ENCODE peak calls at places on chromosomes 13 and 19, in six cellular contexts. Z, U, N, H, Q and I are unnamed samples.

GRCh38 chr19:7629347-7630054 is at the start of the genes PET100 and XAB2:
- DNase-seq in N (peak; percentile 97), Q (peak; percentile 99), Z (peak; percentile 96), H (peak; percentile 98), U (peak; percentile 95), I (peak; percentile 98)

GRCh38 chr13:90510319-90510718 is 837.2 kb upstream of the MIR17HG start:
- DNase-seq in N (no peak), Z (no peak), H (no peak), Q (no peak), U (no peak), I (no peak)

GRCh38 chr19:10808937-10809655 is 26.9 kb downstream of the TMED1 start:
- DNase-seq in H (no peak), Q (no peak), N (no peak), Z (peak; percentile 71), U (no peak), I (no peak)

GRCh38 chr19:48859711-48860572 is 8.5 kb downstream of the PLEKHA4 start:
- DNase-seq in H (no peak), N (peak; percentile 78), Z (peak; percentile 99), U (no peak), Q (no peak), I (no peak)

GRCh38 chr13:23350009-23350408 is 83.5 kb downstream of the SACS start:
- DNase-seq in Z (no peak), H (no peak), Q (no peak), U (no peak), N (no peak), I (no peak)

GRCh38 chr19:1507192-1507660 is 5.6 kb downstream of the ADAMTSL5 start:
- DNase-seq in U (no peak), Z (no peak), H (no peak), N (no peak), Q (no peak), I (no peak)

GRCh38 chr13:41053384-41053826 is 7.9 kb upstream of the WBP4 start:
- DNase-seq in H (no peak), Z (no peak), U (no peak), Q (peak; percentile 79), N (no peak), I (no peak)

GRCh38 chr13:40547545-40548322 is 118.7 kb downstream of the FOXO1 start:
- DNase-seq in U (no peak), H (no peak), Q (no peak), Z (no peak), N (no peak), I (no peak)

GRCh38 chr19:41706741-41707501 is 1.5 kb upstream of the CEACAM5 start:
- DNase-seq in Z (peak; percentile 94), N (peak; percentile 82), Q (peak; percentile 3), H (peak; percentile 64), U (peak; percentile 65), I (peak; percentile 78)

GRCh38 chr19:52237197-52237596 is 32.2 kb upstream of the ZNF766 start:
- DNase-seq in U (no peak), Q (no peak), H (no peak), Z (no peak), N (no peak), I (no peak)

GRCh38 chr13:46962286-46962941 is 65.6 kb upstream of the HTR2A start:
- DNase-seq in Q (no peak), Z (no peak), U (no peak), H (no peak), N (no peak), I (no peak)

GRCh38 chr13:111005808-111006494 is 91.1 kb upstream of the ANKRD10 start:
- DNase-seq in H (no peak), Z (no peak), Q (no peak), U (no peak), N (no peak), I (no peak)

GRCh38 chr13:37561031-37561430 is 37.5 kb downstream of the POSTN start:
- DNase-seq in Q (no peak), Z (no peak), U (no peak), H (no peak), N (no peak), I (no peak)

GRCh38 chr19:54453921-54454780 is 5.2 kb downstream of the LENG8 start:
- DNase-seq in H (no peak), Z (no peak), N (no peak), U (no peak), Q (no peak), I (no peak)

GRCh38 chr13:35724480-35724879 is 248.0 kb upstream of the MAB21L1 start:
- DNase-seq in Z (no peak), Q (no peak), N (no peak), H (no peak), U (no peak), I (no peak)

GRCh38 chr19:43504426-43505185 is at the start of gene PHLDB3:
- DNase-seq in Q (no peak), H (peak; percentile 38), U (no peak), Z (peak; percentile 49), N (no peak), I (no peak)

GRCh38 chr19:3035542-3036118 is 6.5 kb upstream of the TLE2 start:
- DNase-seq in Z (peak; percentile 99), N (peak; percentile 99), Q (peak; percentile 98), H (peak; percentile 98), U (peak; percentile 94), I (peak; percentile 100)

GRCh38 chr13:33799950-33800592 is 17.9 kb upstream of the RFC3 start:
- DNase-seq in U (no peak), Z (no peak), Q (no peak), N (no peak), H (peak; percentile 38), I (no peak)

GRCh38 chr19:28245937-28246336 is 967.0 kb downstream of the UQCRFS1 start:
- DNase-seq in N (no peak), Z (no peak), U (no peak), Q (no peak), H (no peak), I (no peak)

GRCh38 chr19:1823539-1824251 is 11.6 kb upstream of the ATP8B3 start:
- DNase-seq in H (no peak), Z (no peak), N (no peak), Q (no peak), U (no peak), I (no peak)

GRCh38 chr13:73715910-73716257 is 418.3 kb downstream of the KLF12 start:
- DNase-seq in N (no peak), Q (no peak), U (no peak), Z (no peak), H (no peak), I (no peak)

GRCh38 chr19:40662925-40663711 is 27.3 kb downstream of the NUMBL start:
- DNase-seq in H (peak; percentile 63), Q (peak; percentile 24), Z (peak; percentile 91), U (peak; percentile 70), N (peak; percentile 95), I (peak; percentile 96)
- TF ChIP-seq POLR2A in H (no peak), Q (peak; percentile 68), Z (peak; percentile 49), U (no peak), N (no peak), I (no peak)

DNA sequence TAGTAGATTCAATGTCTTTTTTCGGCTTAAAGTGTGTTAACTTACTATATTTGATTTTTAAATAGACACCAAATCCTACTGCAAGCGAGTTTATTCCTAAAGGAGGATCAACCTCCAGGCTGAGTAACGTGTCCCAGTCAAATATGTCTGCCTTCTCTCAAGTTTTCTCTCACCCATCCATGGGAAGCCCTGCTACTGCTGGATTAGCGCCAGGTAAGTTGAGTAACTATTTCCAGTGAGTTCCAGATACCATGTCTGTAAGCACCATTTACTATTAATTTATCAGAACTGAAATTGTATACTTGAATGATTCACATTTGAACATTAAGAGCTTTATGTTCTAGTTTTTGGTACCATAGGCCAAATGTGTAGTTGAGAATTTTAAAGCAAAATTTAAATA is 81.8 kb downstream of the PAN3 start:
- DNase-seq in U (no peak), Q (no peak), N (no peak), H (no peak), Z (no peak), I (no peak)
- TF ChIP-seq TAF1 in U (no peak), Q (no peak), N (no peak), H (no peak), Z (no peak), I (no peak)

DNA sequence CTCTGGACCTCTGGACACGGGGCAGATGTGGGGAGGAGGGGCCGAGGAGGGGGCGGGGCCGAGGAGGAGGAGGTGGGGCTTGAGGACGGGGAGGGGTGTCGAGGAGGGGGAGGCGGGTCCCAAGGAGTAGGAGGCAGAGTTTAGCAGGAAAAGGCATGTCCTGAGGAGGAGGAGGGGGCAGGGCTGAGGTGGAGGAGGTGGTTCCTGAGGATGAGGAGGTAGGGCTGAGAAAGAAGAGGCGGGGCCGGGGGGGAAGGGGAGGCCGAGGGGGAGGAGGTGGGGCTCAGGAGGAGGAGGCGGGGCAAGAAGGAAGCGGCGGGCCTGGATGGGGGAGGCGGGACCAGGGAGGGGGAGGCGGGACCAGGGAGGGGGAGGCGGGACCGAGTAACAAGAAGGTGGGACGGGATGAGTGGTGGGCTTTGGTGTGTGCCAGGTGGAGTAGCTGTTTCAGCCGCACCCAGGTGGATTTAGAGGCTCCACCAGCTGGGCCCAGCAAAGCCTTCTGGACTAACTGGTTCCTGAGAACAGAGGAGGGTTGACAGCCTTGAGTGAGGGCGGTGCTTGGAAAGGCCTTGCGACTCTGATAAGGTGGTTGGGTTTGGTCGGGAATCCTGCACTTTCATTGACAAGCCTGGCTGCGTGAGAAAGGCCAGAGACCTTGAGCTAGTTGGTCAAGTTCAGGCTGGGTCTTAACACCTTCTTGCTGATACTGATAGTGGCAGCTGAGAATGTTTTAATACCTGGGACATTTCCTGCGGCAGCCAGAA is 7.7 kb downstream of the TECR start:
- DNase-seq in Q (no peak), Z (peak; percentile 93), N (no peak), H (no peak), U (peak; percentile 94), I (no peak)
- TF ChIP-seq POLR2AphosphoS5 in Q (no peak), Z (peak; percentile 74), N (no peak), H (no peak), U (no peak), I (no peak)

GRCh38 chr19:32345261-32346207 is at the start of gene ZNF507:
- DNase-seq in U (peak; percentile 23), N (peak; percentile 96), Q (no peak), H (peak; percentile 59), Z (peak; percentile 98), I (peak; percentile 93)
- TF ChIP-seq POLR2A in U (peak; percentile 88), N (no peak), Q (peak; percentile 62), H (peak; percentile 58), Z (peak; percentile 77), I (peak; percentile 56)

GRCh38 chr13:83332751-83333150 is 549.5 kb downstream of the SLITRK1 start:
- DNase-seq in N (no peak), Z (no peak), H (no peak), U (no peak), Q (no peak), I (no peak)
- TF ChIP-seq TAF1 in N (no peak), Z (no peak), H (no peak), U (no peak), Q (no peak), I (no peak)

GRCh38 chr19:19501798-19502197 is 13.6 kb downstream of the TSSK6 start:
- DNase-seq in N (no peak), U (no peak), Q (no peak), H (no peak), Z (no peak), I (no peak)

GRCh38 chr19:19502808-19503602 is 12.3 kb downstream of the TSSK6 start:
- DNase-seq in Z (no peak), U (no peak), H (no peak), N (no peak), Q (no peak), I (no peak)

GRCh38 chr19:19502281-19502680 is 13.1 kb downstream of the TSSK6 start:
- DNase-seq in U (no peak), N (no peak), Z (no peak), H (no peak), Q (no peak), I (no peak)

GRCh38 chr19:19499272-19499995 is 15.9 kb downstream of the TSSK6 start:
- DNase-seq in U (no peak), N (no peak), H (no peak), Q (no peak), Z (no peak), I (no peak)

GRCh38 chr19:19500975-19501644 is 14.2 kb downstream of the TSSK6 start:
- DNase-seq in Q (no peak), U (no peak), Z (no peak), H (no peak), N (no peak), I (no peak)
- TF ChIP-seq POLR2AphosphoS5 in Q (no peak), U (no peak), Z (no peak), H (no peak), N (no peak), I (no peak)